ENCODE peak calls at places on chromosomes 13 and 19, in four cellular contexts. One of them, this sample, is unnamed.

GRCh38 chr19:13033244-13033643 is 38.0 kb downstream of the NFIX start:
- DNase-seq in cardiac muscle cell: no peak
- DNase-seq in naive thymus-derived CD4-positive, alpha-beta T cell: no peak
- DNase-seq in kidney epithelial cell: no peak
- DNase-seq in this sample: no peak

GRCh38 chr19:41889896-41890295 is 6.9 kb downstream of the ARHGEF1 start:
- DNase-seq in cardiac muscle cell: no peak
- DNase-seq in naive thymus-derived CD4-positive, alpha-beta T cell: no peak
- DNase-seq in kidney epithelial cell: no peak
- DNase-seq in this sample: no peak

GRCh38 chr19:37933965-37934364 is 27.0 kb downstream of the SIPA1L3 start:
- DNase-seq in cardiac muscle cell: peak; percentile 72
- DNase-seq in naive thymus-derived CD4-positive, alpha-beta T cell: no peak
- DNase-seq in kidney epithelial cell: no peak
- DNase-seq in this sample: no peak

GRCh38 chr13:49936943-49937273 is 768 bp upstream of the SPRYD7 start:
- DNase-seq in cardiac muscle cell: peak; percentile 11
- DNase-seq in naive thymus-derived CD4-positive, alpha-beta T cell: no peak
- DNase-seq in kidney epithelial cell: no peak
- DNase-seq in this sample: no peak

GRCh38 chr13:40187836-40188591 is 478.4 kb downstream of the FOXO1 start:
- DNase-seq in cardiac muscle cell: no peak
- DNase-seq in naive thymus-derived CD4-positive, alpha-beta T cell: peak; percentile 30
- DNase-seq in kidney epithelial cell: no peak
- DNase-seq in this sample: no peak

GRCh38 chr19:41565384-41565730 is 10.6 kb upstream of the CEACAM21 start:
- DNase-seq in cardiac muscle cell: no peak
- DNase-seq in naive thymus-derived CD4-positive, alpha-beta T cell: no peak
- DNase-seq in kidney epithelial cell: no peak
- DNase-seq in this sample: no peak

GRCh38 chr13:74287672-74288169 is 153.5 kb upstream of the KLF12 start:
- DNase-seq in cardiac muscle cell: peak; percentile 81
- DNase-seq in naive thymus-derived CD4-positive, alpha-beta T cell: peak; percentile 49
- DNase-seq in kidney epithelial cell: peak; percentile 39
- DNase-seq in this sample: no peak

GRCh38 chr19:16899566-16900075 is 10.8 kb downstream of the F2RL3 start:
- DNase-seq in cardiac muscle cell: peak; percentile 45
- DNase-seq in naive thymus-derived CD4-positive, alpha-beta T cell: no peak
- DNase-seq in kidney epithelial cell: no peak
- DNase-seq in this sample: no peak

GRCh38 chr19:11405846-11406643 is 13.1 kb downstream of the RGL3 start:
- DNase-seq in cardiac muscle cell: peak; percentile 62
- DNase-seq in naive thymus-derived CD4-positive, alpha-beta T cell: no peak
- DNase-seq in kidney epithelial cell: no peak
- DNase-seq in this sample: no peak

GRCh38 chr13:94902722-94903407 is 190.5 kb upstream of the SOX21 start:
- DNase-seq in cardiac muscle cell: no peak
- DNase-seq in naive thymus-derived CD4-positive, alpha-beta T cell: no peak
- DNase-seq in kidney epithelial cell: no peak
- DNase-seq in this sample: no peak

GRCh38 chr19:57248646-57249045 is 8.2 kb downstream of the ZNF805 start:
- DNase-seq in cardiac muscle cell: no peak
- DNase-seq in naive thymus-derived CD4-positive, alpha-beta T cell: no peak
- DNase-seq in kidney epithelial cell: no peak
- DNase-seq in this sample: no peak

GRCh38 chr19:7832009-7832408 is 2.0 kb downstream of the EVI5L start:
- DNase-seq in cardiac muscle cell: no peak
- DNase-seq in naive thymus-derived CD4-positive, alpha-beta T cell: no peak
- DNase-seq in kidney epithelial cell: no peak
- DNase-seq in this sample: no peak

GRCh38 chr19:29724102-29724641 is 9.1 kb upstream of the C19orf12 start:
- DNase-seq in cardiac muscle cell: peak; percentile 48
- DNase-seq in naive thymus-derived CD4-positive, alpha-beta T cell: no peak
- DNase-seq in kidney epithelial cell: no peak
- DNase-seq in this sample: no peak

GRCh38 chr19:28424041-28424440 is 788.9 kb downstream of the UQCRFS1 start:
- DNase-seq in cardiac muscle cell: no peak
- DNase-seq in naive thymus-derived CD4-positive, alpha-beta T cell: no peak
- DNase-seq in kidney epithelial cell: no peak
- DNase-seq in this sample: no peak

GRCh38 chr19:4669723-4670480 is at the start of gene MYDGF:
- DNase-seq in cardiac muscle cell: peak; percentile 94
- DNase-seq in naive thymus-derived CD4-positive, alpha-beta T cell: peak; percentile 87
- DNase-seq in kidney epithelial cell: peak; percentile 43
- DNase-seq in this sample: no peak

GRCh38 chr13:113288880-113289279 is 8.2 kb upstream of the LAMP1 start:
- DNase-seq in cardiac muscle cell: no peak
- DNase-seq in naive thymus-derived CD4-positive, alpha-beta T cell: no peak
- DNase-seq in kidney epithelial cell: no peak
- DNase-seq in this sample: no peak

GRCh38 chr13:79621449-79621848 is 140.5 kb downstream of the NDFIP2 start:
- DNase-seq in cardiac muscle cell: no peak
- DNase-seq in naive thymus-derived CD4-positive, alpha-beta T cell: no peak
- DNase-seq in kidney epithelial cell: no peak
- DNase-seq in this sample: no peak

GRCh38 chr19:34428549-34429285 is 536 bp downstream of the UBA2 start:
- DNase-seq in cardiac muscle cell: peak; percentile 46
- DNase-seq in naive thymus-derived CD4-positive, alpha-beta T cell: no peak
- DNase-seq in kidney epithelial cell: no peak
- DNase-seq in this sample: no peak

GRCh38 chr13:26022538-26023292 is 29.1 kb downstream of the SHISA2 start:
- DNase-seq in cardiac muscle cell: peak; percentile 67
- DNase-seq in naive thymus-derived CD4-positive, alpha-beta T cell: no peak
- DNase-seq in kidney epithelial cell: peak; percentile 86
- DNase-seq in this sample: peak; percentile 34

GRCh38 chr19:17526922-17527321 is 15.5 kb downstream of the PGLS start:
- DNase-seq in cardiac muscle cell: no peak
- DNase-seq in naive thymus-derived CD4-positive, alpha-beta T cell: no peak
- DNase-seq in kidney epithelial cell: no peak
- DNase-seq in this sample: no peak

GRCh38 chr13:85261757-85262346 is 537.4 kb downstream of the SLITRK6 start:
- DNase-seq in cardiac muscle cell: peak; percentile 25
- DNase-seq in naive thymus-derived CD4-positive, alpha-beta T cell: no peak
- DNase-seq in kidney epithelial cell: no peak
- DNase-seq in this sample: no peak

GRCh38 chr19:36008336-36008978 is at the start of gene SYNE4:
- DNase-seq in cardiac muscle cell: no peak
- DNase-seq in naive thymus-derived CD4-positive, alpha-beta T cell: no peak
- DNase-seq in kidney epithelial cell: no peak
- DNase-seq in this sample: no peak

GRCh38 chr19:5138606-5139594 is 170.0 kb downstream of the KDM4B start:
- DNase-seq in cardiac muscle cell: peak; percentile 95
- DNase-seq in naive thymus-derived CD4-positive, alpha-beta T cell: peak; percentile 51
- DNase-seq in kidney epithelial cell: no peak
- DNase-seq in this sample: peak; percentile 46

GRCh38 chr13:60066206-60066605 is 97.5 kb downstream of the DIAPH3 start:
- DNase-seq in cardiac muscle cell: no peak
- DNase-seq in naive thymus-derived CD4-positive, alpha-beta T cell: no peak
- DNase-seq in kidney epithelial cell: no peak
- DNase-seq in this sample: no peak

GRCh38 chr19:32287086-32287485 is 58.3 kb upstream of the ZNF507 start:
- DNase-seq in cardiac muscle cell: peak; percentile 40
- DNase-seq in naive thymus-derived CD4-positive, alpha-beta T cell: no peak
- DNase-seq in kidney epithelial cell: no peak
- DNase-seq in this sample: no peak

GRCh38 chr13:90382425-90382824 is 965.1 kb upstream of the MIR17HG start:
- DNase-seq in cardiac muscle cell: no peak
- DNase-seq in naive thymus-derived CD4-positive, alpha-beta T cell: no peak
- DNase-seq in kidney epithelial cell: no peak
- DNase-seq in this sample: no peak

GRCh38 chr19:40633207-40633606 is 32.0 kb downstream of the LTBP4 start:
- DNase-seq in cardiac muscle cell: no peak
- DNase-seq in naive thymus-derived CD4-positive, alpha-beta T cell: no peak
- DNase-seq in kidney epithelial cell: no peak
- DNase-seq in this sample: peak; percentile 36

DNA sequence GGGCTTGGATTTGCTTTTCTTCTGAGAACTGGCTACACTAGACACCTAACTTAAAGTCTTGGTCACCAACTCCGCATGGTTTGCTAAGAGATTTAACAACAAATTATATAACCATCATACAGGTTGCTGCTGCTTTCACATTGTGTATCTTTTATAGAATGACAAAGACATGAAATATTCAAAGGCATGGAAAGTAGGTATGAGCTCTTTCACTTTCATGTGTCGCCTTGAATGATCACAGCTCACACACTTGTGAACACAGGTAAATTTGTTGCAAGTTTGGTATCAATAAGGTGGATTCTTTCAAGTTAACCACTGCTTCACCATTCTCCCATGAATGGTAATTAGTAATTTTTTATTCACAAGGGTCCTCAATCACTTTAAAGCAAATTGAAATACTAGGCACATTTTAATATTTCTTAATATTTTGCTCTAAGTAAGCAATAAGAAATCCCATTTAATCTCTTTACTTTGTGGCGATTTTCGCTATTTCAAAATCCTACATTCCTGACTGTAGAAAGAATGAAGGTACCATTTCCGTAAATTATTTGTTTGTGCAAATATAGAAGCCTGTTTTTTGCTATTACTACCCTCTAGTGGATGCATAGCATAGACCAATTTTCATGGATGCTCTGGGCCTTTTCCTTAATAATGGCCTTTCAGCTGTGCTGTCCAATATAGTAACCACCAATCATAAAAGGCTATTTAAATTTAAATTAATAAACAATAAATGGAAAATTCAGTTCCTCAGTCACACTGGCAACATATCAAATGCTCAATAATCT is 45.5 kb upstream of the FREM2 start:
- DNase-seq in cardiac muscle cell: peak; percentile 6
- DNase-seq in naive thymus-derived CD4-positive, alpha-beta T cell: no peak
- DNase-seq in kidney epithelial cell: no peak
- DNase-seq in this sample: no peak
- H3K4me3 ChIP-seq in cardiac muscle cell: no peak overlapping the region
- H3K4me3 ChIP-seq in naive thymus-derived CD4-positive, alpha-beta T cell: no peak overlapping the region
- H3K4me3 ChIP-seq in kidney epithelial cell: no peak overlapping the region
- H3K4me3 ChIP-seq in this sample: no peak overlapping the region

GRCh38 chr19:1782501-1782900 is 29.2 kb downstream of the ONECUT3 start:
- DNase-seq in cardiac muscle cell: no peak
- DNase-seq in naive thymus-derived CD4-positive, alpha-beta T cell: no peak
- DNase-seq in kidney epithelial cell: no peak
- DNase-seq in this sample: no peak

GRCh38 chr19:1783354-1783753 is 28.7 kb downstream of the ATP8B3 start:
- DNase-seq in cardiac muscle cell: no peak
- DNase-seq in naive thymus-derived CD4-positive, alpha-beta T cell: no peak
- DNase-seq in kidney epithelial cell: no peak
- DNase-seq in this sample: no peak

GRCh38 chr19:1777149-1777548 is 23.8 kb downstream of the ONECUT3 start:
- DNase-seq in cardiac muscle cell: no peak
- DNase-seq in naive thymus-derived CD4-positive, alpha-beta T cell: no peak
- DNase-seq in kidney epithelial cell: no peak
- DNase-seq in this sample: no peak

GRCh38 chr19:1779604-1779973 is 26.3 kb downstream of the ONECUT3 start:
- DNase-seq in cardiac muscle cell: no peak
- DNase-seq in naive thymus-derived CD4-positive, alpha-beta T cell: no peak
- DNase-seq in kidney epithelial cell: no peak
- DNase-seq in this sample: no peak

GRCh38 chr19:1780272-1780957 is 27.1 kb downstream of the ONECUT3 start:
- DNase-seq in cardiac muscle cell: peak; percentile 40
- DNase-seq in naive thymus-derived CD4-positive, alpha-beta T cell: no peak
- DNase-seq in kidney epithelial cell: no peak
- DNase-seq in this sample: no peak
- H3K27me3 ChIP-seq in cardiac muscle cell: peaks cover 71% of the 10 kb centered on the region
- H3K27me3 ChIP-seq in naive thymus-derived CD4-positive, alpha-beta T cell: no peaks in the 10 kb centered on the region
- H3K27me3 ChIP-seq in kidney epithelial cell: peaks cover 64% of the 10 kb centered on the region
- H3K27me3 ChIP-seq in this sample: peaks cover 28% of the 10 kb centered on the region

GRCh38 chr13:75896271-75896670 is 260.1 kb downstream of the LMO7 start:
- DNase-seq in cardiac muscle cell: no peak
- DNase-seq in naive thymus-derived CD4-positive, alpha-beta T cell: no peak
- DNase-seq in kidney epithelial cell: no peak
- DNase-seq in this sample: no peak
- H3K4me3 ChIP-seq in cardiac muscle cell: no peak overlapping the region
- H3K4me3 ChIP-seq in naive thymus-derived CD4-positive, alpha-beta T cell: no peak overlapping the region
- H3K4me3 ChIP-seq in kidney epithelial cell: no peak overlapping the region
- H3K4me3 ChIP-seq in this sample: no peak overlapping the region

GRCh38 chr13:36131931-36132297 is 732 bp upstream of the DCLK1 start:
- DNase-seq in cardiac muscle cell: peak; percentile 61
- DNase-seq in naive thymus-derived CD4-positive, alpha-beta T cell: no peak
- DNase-seq in kidney epithelial cell: no peak
- DNase-seq in this sample: no peak

GRCh38 chr13:36131215-36131930 is at the start of gene DCLK1:
- DNase-seq in cardiac muscle cell: peak; percentile 65
- DNase-seq in naive thymus-derived CD4-positive, alpha-beta T cell: no peak
- DNase-seq in kidney epithelial cell: no peak
- DNase-seq in this sample: no peak

GRCh38 chr13:36130542-36131214 is 504 bp downstream of the DCLK1 start:
- DNase-seq in cardiac muscle cell: peak; percentile 33
- DNase-seq in naive thymus-derived CD4-positive, alpha-beta T cell: no peak
- DNase-seq in kidney epithelial cell: no peak
- DNase-seq in this sample: no peak

GRCh38 chr13:36130168-36130541 is 1.0 kb downstream of the DCLK1 start:
- DNase-seq in cardiac muscle cell: no peak
- DNase-seq in naive thymus-derived CD4-positive, alpha-beta T cell: no peak
- DNase-seq in kidney epithelial cell: no peak
- DNase-seq in this sample: no peak

DNA sequence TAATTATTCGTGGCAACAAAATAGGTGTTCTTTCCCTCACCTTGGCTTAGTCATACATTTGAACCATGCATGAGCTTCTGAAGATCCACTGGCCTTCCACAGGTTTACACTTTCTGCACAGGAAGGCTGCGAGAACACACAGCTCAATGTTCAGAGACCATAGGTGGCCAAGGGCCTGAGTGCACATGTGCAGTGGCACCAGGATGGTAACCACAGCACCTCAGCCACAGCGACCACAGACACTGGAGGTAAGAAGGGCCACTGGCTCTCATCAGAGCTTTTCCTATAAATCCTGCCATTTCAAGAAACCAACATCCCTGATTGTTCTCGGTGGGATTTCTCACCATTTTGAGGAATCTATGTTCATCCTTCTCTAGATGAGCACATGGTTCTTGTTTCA is 1.6 kb downstream of the DCLK1 start:
- DNase-seq in cardiac muscle cell: no peak
- DNase-seq in naive thymus-derived CD4-positive, alpha-beta T cell: no peak
- DNase-seq in kidney epithelial cell: no peak
- DNase-seq in this sample: no peak
- H3K27me3 ChIP-seq in cardiac muscle cell: peaks cover 74% of the 10 kb centered on the region
- H3K27me3 ChIP-seq in naive thymus-derived CD4-positive, alpha-beta T cell: no peaks in the 10 kb centered on the region
- H3K27me3 ChIP-seq in kidney epithelial cell: peaks cover 9% of the 10 kb centered on the region
- H3K27me3 ChIP-seq in this sample: peaks cover 8% of the 10 kb centered on the region